ENCODE peak calls at places on chromosomes 3 and 15, in eight cellular contexts. D is left ventricle myocardium inferior, Z is upper lobe of right lung, M is HCT116, P is AG04450, S is heart left ventricle, A is PC-9, E is colonic mucosa. H is an unnamed sample.

GRCh38 chr15:41940441-41940857 is 31.9 kb downstream of the EHD4 start:
- DNase-seq in D (no peak), P (no peak), E (no peak), S (no peak), Z (no peak), A (peak; percentile 47), M (peak; percentile 82), H (no peak)

GRCh38 chr3:55570361-55570760 is 83.3 kb upstream of the WNT5A start:
- DNase-seq in P (no peak), S (no peak), A (no peak), M (no peak), D (no peak), E (no peak), Z (no peak), H (no peak)

GRCh38 chr15:67210555-67211168 is 43.8 kb downstream of the AAGAB start:
- DNase-seq in Z (no peak), S (no peak), A (no peak), P (no peak), E (no peak), D (no peak), M (no peak), H (no peak)

GRCh38 chr15:63928185-63928852 is 94.6 kb upstream of the HERC1 start:
- DNase-seq in M (no peak), A (no peak), S (no peak), D (no peak), P (no peak), E (no peak), Z (no peak), H (no peak)

GRCh38 chr15:58474741-58475323 is 43.0 kb downstream of the LIPC start:
- DNase-seq in E (no peak), M (no peak), Z (peak; percentile 35), S (no peak), A (no peak), P (no peak), D (no peak), H (no peak)

GRCh38 chr3:130529816-130530215 is 12.8 kb downstream of the COL6A6 start:
- DNase-seq in M (no peak), P (no peak), D (no peak), E (no peak), A (no peak), Z (no peak), S (no peak), H (no peak)

GRCh38 chr3:127684871-127685707 is 12.3 kb downstream of the ABTB1 start:
- DNase-seq in E (no peak), M (no peak), P (no peak), S (peak; percentile 17), D (peak; percentile 13), A (no peak), Z (peak; percentile 54), H (no peak)

GRCh38 chr3:180252683-180253082 is 215.9 kb upstream of the PEX5L start:
- DNase-seq in A (peak; percentile 53), S (no peak), M (no peak), Z (no peak), E (no peak), D (no peak), P (no peak), H (no peak)

GRCh38 chr3:108221403-108221802 is 821 bp downstream of the IFT57 start:
- DNase-seq in D (no peak), S (no peak), Z (no peak), P (no peak), M (no peak), E (no peak), A (no peak), H (no peak)

GRCh38 chr3:130537609-130538304 is 20.8 kb downstream of the COL6A6 start:
- DNase-seq in M (no peak), S (no peak), A (no peak), P (no peak), E (no peak), D (no peak), Z (no peak), H (no peak)

GRCh38 chr15:65611888-65612615 is 1.1 kb upstream of the INTS14 start:
- DNase-seq in S (no peak), Z (no peak), E (no peak), P (no peak), M (no peak), D (no peak), A (no peak), H (no peak)

GRCh38 chr3:47857151-47857550 is 54.2 kb downstream of the DHX30 start:
- DNase-seq in P (no peak), E (no peak), S (no peak), A (no peak), D (no peak), Z (peak; percentile 25), M (no peak), H (no peak)

GRCh38 chr3:31170932-31171670 is 276.6 kb upstream of the GADL1 start:
- DNase-seq in E (no peak), M (no peak), Z (no peak), S (no peak), P (peak; percentile 66), D (no peak), A (peak; percentile 46), H (no peak)

GRCh38 chr3:50333744-50334328 is 5.8 kb upstream of the TUSC2 start:
- DNase-seq in S (peak; percentile 86), E (no peak), D (peak; percentile 64), M (no peak), P (no peak), A (no peak), Z (no peak), H (no peak)

GRCh38 chr15:31268108-31268501 is 58.5 kb upstream of the KLF13 start:
- DNase-seq in D (peak; percentile 5), Z (peak; percentile 67), P (no peak), A (no peak), E (peak; percentile 30), S (peak; percentile 17), M (no peak), H (no peak)

GRCh38 chr3:16849240-16849639 is 35.5 kb upstream of the PLCL2 start:
- DNase-seq in A (no peak), D (peak; percentile 56), P (no peak), M (no peak), E (peak; percentile 83), Z (peak; percentile 65), S (peak; percentile 76), H (no peak)

GRCh38 chr3:53215816-53216215 is 40.0 kb downstream of the TKT start:
- DNase-seq in S (no peak), A (no peak), P (no peak), Z (no peak), M (no peak), D (no peak), E (no peak), H (no peak)

GRCh38 chr3:34362910-34363309 is 564.5 kb downstream of the PDCD6IP start:
- DNase-seq in M (no peak), S (no peak), Z (no peak), D (no peak), P (no peak), A (no peak), E (no peak), H (no peak)

GRCh38 chr15:81391657-81392056 is 17.6 kb upstream of the TMC3 start:
- DNase-seq in P (no peak), M (no peak), E (no peak), S (no peak), A (no peak), D (no peak), Z (no peak), H (no peak)

GRCh38 chr15:88791637-88792036 is 11.6 kb upstream of the ACAN start:
- DNase-seq in D (no peak), A (no peak), Z (no peak), S (no peak), M (no peak), P (no peak), E (no peak), H (no peak)

GRCh38 chr3:73674280-73674679 is 49.5 kb upstream of the PDZRN3 start:
- DNase-seq in P (no peak), M (no peak), D (no peak), Z (no peak), E (no peak), S (no peak), A (no peak), H (no peak)

GRCh38 chr3:37955918-37956317 is 34.7 kb upstream of the VILL start:
- DNase-seq in M (no peak), S (no peak), P (no peak), A (no peak), E (no peak), Z (no peak), D (no peak), H (no peak)

GRCh38 chr15:52735231-52736089 is 54.7 kb downstream of the ONECUT1 start:
- DNase-seq in M (peak; percentile 78), P (peak; percentile 38), E (peak; percentile 77), D (no peak), S (peak; percentile 51), A (peak; percentile 69), Z (no peak), H (peak; percentile 39)

GRCh38 chr15:93236924-93237323 is 147.9 kb upstream of the RGMA start:
- DNase-seq in M (no peak), A (no peak), S (no peak), D (no peak), P (no peak), E (no peak), Z (no peak), H (no peak)
- H3K27ac ChIP-seq in M (no peak overlapping the region), A (no peak overlapping the region), S (no peak overlapping the region), D (no peak overlapping the region), P (no peak overlapping the region), E (no peak overlapping the region), Z (no peak overlapping the region), H (no peak overlapping the region)

DNA sequence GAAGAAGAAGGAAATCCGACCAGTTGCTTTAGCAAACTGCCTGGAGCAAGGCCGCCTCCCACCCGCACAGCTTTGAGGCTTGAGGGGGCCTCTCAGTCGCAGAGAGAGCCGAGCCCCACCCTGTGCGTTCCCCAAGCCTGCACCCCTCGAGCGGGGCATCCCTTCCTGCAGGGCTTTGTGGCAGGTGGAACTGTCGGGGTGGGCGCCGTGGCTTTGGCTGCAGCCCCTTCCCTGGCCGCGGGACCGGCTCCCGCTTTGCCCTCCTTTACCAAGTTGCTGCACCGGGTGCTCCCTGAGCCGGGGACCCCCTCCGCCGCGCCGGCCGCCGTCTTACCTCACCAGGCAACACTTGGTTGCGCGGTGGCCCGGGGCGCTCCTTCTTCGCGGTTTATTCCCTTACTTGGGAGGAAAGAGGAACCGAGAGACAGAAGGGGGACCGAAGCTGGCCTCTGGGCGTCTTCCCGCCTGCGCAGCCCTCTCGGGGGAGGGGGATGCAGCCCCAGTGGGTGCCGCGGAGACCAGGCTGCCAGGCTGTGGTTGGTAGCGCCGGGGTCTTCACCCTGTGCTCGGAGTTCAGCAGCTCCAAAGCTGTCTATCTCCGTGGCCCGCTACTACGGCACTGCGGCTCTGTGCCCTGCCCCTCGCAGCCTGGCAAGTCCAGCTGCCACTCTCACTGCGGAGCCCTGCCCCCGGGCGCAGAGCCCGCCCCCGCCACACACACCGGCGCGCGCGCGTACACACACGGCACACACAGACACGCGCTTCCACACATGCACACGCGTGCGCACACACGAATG is at the start of gene DGKG:
- DNase-seq in P (no peak), D (peak; percentile 69), S (peak; percentile 72), Z (peak; percentile 83), A (no peak), E (peak; percentile 19), M (no peak), H (peak; percentile 24)
- H3K4me3 ChIP-seq in P (no peak within 1 kb of the TSS), D (peak within 1 kb of the TSS; percentile 73), S (peak within 1 kb of the TSS; percentile 63), Z (peak within 1 kb of the TSS; percentile 48), A (no peak within 1 kb of the TSS), E (peak within 1 kb of the TSS; percentile 29), M (no peak within 1 kb of the TSS), H (peak within 1 kb of the TSS; percentile 36)

GRCh38 chr3:35404571-35404970 is 234.8 kb upstream of the ARPP21 start:
- DNase-seq in E (no peak), A (no peak), M (no peak), S (no peak), D (no peak), Z (no peak), P (no peak), H (no peak)
- H3K27ac ChIP-seq in E (no peak overlapping the region), A (no peak overlapping the region), M (no peak overlapping the region), S (no peak overlapping the region), D (no peak overlapping the region), Z (no peak overlapping the region), P (no peak overlapping the region), H (no peak overlapping the region)

GRCh38 chr3:106610362-106610997 is 741.7 kb upstream of the CBLB start:
- DNase-seq in S (no peak), A (no peak), E (no peak), M (no peak), Z (no peak), D (no peak), P (no peak), H (no peak)
- H3K4me3 ChIP-seq in S (no peak overlapping the region), A (no peak overlapping the region), E (no peak overlapping the region), M (no peak overlapping the region), Z (no peak overlapping the region), D (no peak overlapping the region), P (no peak overlapping the region), H (no peak overlapping the region)